ENCODE peak calls at places on chromosomes 7 and 10, in seven cellular contexts. H, D, C, R, X, S and N are unnamed samples.

GRCh38 chr7:23161502-23161901 is 20.3 kb upstream of the NUP42 start:
- DNase-seq in H (no peak), D (no peak), C (no peak), R (no peak), X (no peak), S (no peak), N (no peak)

GRCh38 chr7:93678185-93678584 is 103.7 kb upstream of the CALCR start:
- DNase-seq in H (no peak), D (no peak), C (no peak), R (no peak), X (no peak), S (no peak), N (no peak)

GRCh38 chr10:63416376-63416775 is 49.4 kb downstream of the JMJD1C start:
- DNase-seq in H (no peak), D (no peak), C (no peak), R (no peak), X (no peak), S (no peak), N (no peak)

GRCh38 chr10:19788075-19788686 is 28.1 kb upstream of the PLXDC2 start:
- DNase-seq in H (peak; percentile 15), D (peak; percentile 43), C (no peak), R (no peak), X (peak; percentile 15), S (no peak), N (peak; percentile 7)

GRCh38 chr10:22791655-22792054 is 77.3 kb upstream of the PIP4K2A start:
- DNase-seq in H (no peak), D (no peak), C (no peak), R (no peak), X (no peak), S (no peak), N (no peak)

GRCh38 chr7:104096683-104097082 is 107.2 kb upstream of the RELN start:
- DNase-seq in H (no peak), D (peak; percentile 23), C (no peak), R (no peak), X (peak; percentile 36), S (no peak), N (no peak)

GRCh38 chr7:67343566-67343965 is 346.9 kb downstream of the TYW1 start:
- DNase-seq in H (peak; percentile 92), D (no peak), C (no peak), R (no peak), X (no peak), S (no peak), N (no peak)

GRCh38 chr7:13641699-13642098 is 347.8 kb downstream of the ETV1 start:
- DNase-seq in H (no peak), D (peak; percentile 63), C (no peak), R (no peak), X (no peak), S (no peak), N (no peak)

GRCh38 chr10:61187601-61188000 is 243.6 kb upstream of the RHOBTB1 start:
- DNase-seq in H (no peak), D (no peak), C (no peak), R (no peak), X (no peak), S (no peak), N (no peak)

GRCh38 chr7:1254281-1255082 is 21.8 kb downstream of the UNCX start:
- DNase-seq in H (no peak), D (no peak), C (no peak), R (no peak), X (no peak), S (no peak), N (no peak)

GRCh38 chr10:78934499-78934898 is 134.3 kb upstream of the ZMIZ1 start:
- DNase-seq in H (no peak), D (peak; percentile 46), C (no peak), R (no peak), X (no peak), S (no peak), N (no peak)

GRCh38 chr7:17234398-17235021 is 63.9 kb upstream of the AHR start:
- DNase-seq in H (peak; percentile 37), D (peak; percentile 97), C (peak; percentile 76), R (no peak), X (no peak), S (peak; percentile 13), N (peak; percentile 43)

GRCh38 chr7:105298439-105298894 is 90.3 kb downstream of the SRPK2 start:
- DNase-seq in H (no peak), D (no peak), C (peak; percentile 36), R (no peak), X (peak; percentile 60), S (no peak), N (peak; percentile 7)

GRCh38 chr7:27119412-27119911 is 11.1 kb downstream of the HOXA4 start:
- DNase-seq in H (no peak), D (no peak), C (no peak), R (no peak), X (no peak), S (no peak), N (no peak)

GRCh38 chr10:4243651-4244050 is 458.6 kb upstream of the KLF6 start:
- DNase-seq in H (no peak), D (peak; percentile 96), C (peak; percentile 41), R (no peak), X (no peak), S (no peak), N (no peak)

GRCh38 chr10:48594799-48595198 is 10.1 kb downstream of the ARHGAP22 start:
- DNase-seq in H (no peak), D (no peak), C (no peak), R (no peak), X (peak; percentile 74), S (no peak), N (no peak)

GRCh38 chr7:77674878-77675277 is 21.4 kb upstream of the RSBN1L start:
- DNase-seq in H (no peak), D (peak; percentile 75), C (no peak), R (no peak), X (no peak), S (no peak), N (no peak)

GRCh38 chr7:22723171-22723601 is 3.8 kb upstream of the IL6 start:
- DNase-seq in H (peak; percentile 14), D (peak; percentile 46), C (no peak), R (no peak), X (no peak), S (no peak), N (no peak)

GRCh38 chr7:75611557-75612178 is 119.5 kb downstream of the SPDYE5 start:
- DNase-seq in H (no peak), D (no peak), C (no peak), R (peak; percentile 87), X (peak; percentile 85), S (no peak), N (no peak)

GRCh38 chr7:111986601-111987000 is 219.6 kb downstream of the DOCK4 start:
- DNase-seq in H (no peak), D (no peak), C (no peak), R (no peak), X (no peak), S (no peak), N (no peak)

GRCh38 chr7:154953006-154953684 is 49.8 kb downstream of the PAXIP1 start:
- DNase-seq in H (peak; percentile 4), D (peak; percentile 49), C (peak; percentile 70), R (no peak), X (peak; percentile 81), S (peak; percentile 61), N (peak; percentile 76)

GRCh38 chr10:131946321-131946751 is 35.4 kb downstream of the BNIP3 start:
- DNase-seq in H (no peak), D (peak; percentile 79), C (no peak), R (no peak), X (no peak), S (no peak), N (no peak)

GRCh38 chr7:89104748-89105685 is 309.5 kb upstream of the TEX47 start:
- DNase-seq in H (no peak), D (peak; percentile 37), C (no peak), R (no peak), X (no peak), S (no peak), N (no peak)

GRCh38 chr7:105979405-105979804 is 16.3 kb downstream of the CDHR3 start:
- DNase-seq in H (no peak), D (no peak), C (no peak), R (no peak), X (no peak), S (no peak), N (no peak)

GRCh38 chr7:6232130-6232529 is 40.3 kb downstream of the CYTH3 start:
- DNase-seq in H (no peak), D (no peak), C (no peak), R (no peak), X (no peak), S (no peak), N (no peak)

GRCh38 chr7:100483101-100483727 is 513 bp upstream of the NYAP1 start:
- DNase-seq in H (peak; percentile 20), D (no peak), C (peak; percentile 81), R (no peak), X (peak; percentile 96), S (peak; percentile 95), N (peak; percentile 90)

GRCh38 chr7:11252011-11252607 is 278.4 kb downstream of the PHF14 start:
- DNase-seq in H (no peak), D (no peak), C (no peak), R (no peak), X (no peak), S (no peak), N (no peak)

GRCh38 chr10:71860243-71861029 is 9.4 kb upstream of the PSAP start:
- DNase-seq in H (peak; percentile 71), D (peak; percentile 99), C (peak; percentile 48), R (peak; percentile 91), X (peak; percentile 73), S (no peak), N (peak; percentile 42)

GRCh38 chr10:110852255-110852896 is 19.4 kb upstream of the PDCD4 start:
- DNase-seq in H (no peak), D (peak; percentile 27), C (peak; percentile 33), R (no peak), X (no peak), S (peak; percentile 5), N (peak; percentile 48)

GRCh38 chr7:156207306-156207705 is 395.0 kb upstream of the SHH start:
- DNase-seq in H (no peak), D (no peak), C (no peak), R (no peak), X (no peak), S (no peak), N (no peak)

GRCh38 chr7:76296743-76297740 is 5.4 kb upstream of the HSPB1 start:
- DNase-seq in H (no peak), D (peak; percentile 52), C (no peak), R (peak; percentile 8), X (no peak), S (no peak), N (no peak)

GRCh38 chr7:32179567-32179966 is 109.4 kb upstream of the PDE1C start:
- DNase-seq in H (no peak), D (peak; percentile 91), C (no peak), R (no peak), X (no peak), S (no peak), N (no peak)

GRCh38 chr10:122498521-122498920 is 37.2 kb downstream of the HTRA1 start:
- DNase-seq in H (no peak), D (no peak), C (no peak), R (no peak), X (no peak), S (no peak), N (no peak)

GRCh38 chr10:103637855-103638561 is 144.5 kb downstream of the NEURL1 start:
- DNase-seq in H (no peak), D (no peak), C (no peak), R (no peak), X (peak; percentile 54), S (no peak), N (no peak)

GRCh38 chr10:80163741-80164341 is 31.3 kb downstream of the PLAC9 start:
- DNase-seq in H (no peak), D (peak; percentile 91), C (no peak), R (no peak), X (no peak), S (no peak), N (no peak)

GRCh38 chr10:44713307-44713706 is 197.8 kb upstream of the TMEM72 start:
- DNase-seq in H (no peak), D (no peak), C (no peak), R (no peak), X (no peak), S (no peak), N (no peak)

GRCh38 chr10:10235003-10235402 is 782.7 kb upstream of the CELF2 start:
- DNase-seq in H (no peak), D (no peak), C (no peak), R (no peak), X (no peak), S (no peak), N (no peak)

GRCh38 chr10:84333864-84334451 is 5.6 kb downstream of the CCSER2 start:
- DNase-seq in H (no peak), D (peak; percentile 49), C (peak; percentile 69), R (no peak), X (no peak), S (no peak), N (peak; percentile 62)